ENCODE peak calls at places on chromosomes 2 and 18, in ten cellular contexts. One of them, this sample, is unnamed.

GRCh38 chr2:101516833-101517690 is 42.1 kb upstream of the RFX8 start:
- DNase-seq in neuronal stem cell: no peak
- DNase-seq in M059J: peak; percentile 96
- DNase-seq in cortex of kidney: no peak
- DNase-seq in fibroblast of mammary gland: peak; percentile 99
- DNase-seq in stimulated activated CD8-positive, alpha-beta memory T cell treated with anti-CD3 and anti-CD28 coated beads, Interleukin-4, amount 100 ng/mL, for 24 hours: no peak
- DNase-seq in central memory CD4-positive, alpha-beta T cell: no peak
- DNase-seq in glutamatergic neuron: no peak
- DNase-seq in GM12878: no peak
- DNase-seq in C1 segment of cervical spinal cord: no peak
- DNase-seq in this sample: no peak

GRCh38 chr2:237012021-237012420 is 73.7 kb upstream of the COPS8 start:
- DNase-seq in C1 segment of cervical spinal cord: no peak
- DNase-seq in central memory CD4-positive, alpha-beta T cell: no peak
- DNase-seq in neuronal stem cell: peak; percentile 51
- DNase-seq in fibroblast of mammary gland: no peak
- DNase-seq in cortex of kidney: no peak
- DNase-seq in glutamatergic neuron: no peak
- DNase-seq in M059J: no peak
- DNase-seq in GM12878: no peak
- DNase-seq in stimulated activated CD8-positive, alpha-beta memory T cell treated with anti-CD3 and anti-CD28 coated beads, Interleukin-4, amount 100 ng/mL, for 24 hours: no peak
- DNase-seq in this sample: no peak

GRCh38 chr18:64202229-64202835 is 53.4 kb upstream of the LINC00305 start:
- DNase-seq in M059J: no peak
- DNase-seq in fibroblast of mammary gland: no peak
- DNase-seq in central memory CD4-positive, alpha-beta T cell: no peak
- DNase-seq in GM12878: peak; percentile 12
- DNase-seq in cortex of kidney: no peak
- DNase-seq in neuronal stem cell: no peak
- DNase-seq in glutamatergic neuron: no peak
- DNase-seq in C1 segment of cervical spinal cord: no peak
- DNase-seq in stimulated activated CD8-positive, alpha-beta memory T cell treated with anti-CD3 and anti-CD28 coated beads, Interleukin-4, amount 100 ng/mL, for 24 hours: no peak
- DNase-seq in this sample: no peak

GRCh38 chr2:88865801-88866353 is 174.4 kb downstream of the RPIA start:
- DNase-seq in C1 segment of cervical spinal cord: no peak
- DNase-seq in central memory CD4-positive, alpha-beta T cell: no peak
- DNase-seq in neuronal stem cell: no peak
- DNase-seq in stimulated activated CD8-positive, alpha-beta memory T cell treated with anti-CD3 and anti-CD28 coated beads, Interleukin-4, amount 100 ng/mL, for 24 hours: no peak
- DNase-seq in M059J: no peak
- DNase-seq in GM12878: no peak
- DNase-seq in fibroblast of mammary gland: no peak
- DNase-seq in glutamatergic neuron: no peak
- DNase-seq in cortex of kidney: no peak
- DNase-seq in this sample: no peak

GRCh38 chr2:144519934-144520717 is at the start of gene ZEB2:
- DNase-seq in GM12878: no peak
- DNase-seq in neuronal stem cell: peak; percentile 73
- DNase-seq in central memory CD4-positive, alpha-beta T cell: no peak
- DNase-seq in C1 segment of cervical spinal cord: no peak
- DNase-seq in stimulated activated CD8-positive, alpha-beta memory T cell treated with anti-CD3 and anti-CD28 coated beads, Interleukin-4, amount 100 ng/mL, for 24 hours: no peak
- DNase-seq in M059J: peak; percentile 85
- DNase-seq in cortex of kidney: no peak
- DNase-seq in fibroblast of mammary gland: peak; percentile 96
- DNase-seq in glutamatergic neuron: peak; percentile 57
- DNase-seq in this sample: no peak

GRCh38 chr18:58216071-58216471 is 172.0 kb downstream of the NEDD4L start:
- DNase-seq in C1 segment of cervical spinal cord: no peak
- DNase-seq in neuronal stem cell: no peak
- DNase-seq in M059J: peak; percentile 68
- DNase-seq in central memory CD4-positive, alpha-beta T cell: no peak
- DNase-seq in GM12878: no peak
- DNase-seq in glutamatergic neuron: no peak
- DNase-seq in stimulated activated CD8-positive, alpha-beta memory T cell treated with anti-CD3 and anti-CD28 coated beads, Interleukin-4, amount 100 ng/mL, for 24 hours: no peak
- DNase-seq in fibroblast of mammary gland: peak; percentile 78
- DNase-seq in cortex of kidney: no peak
- DNase-seq in this sample: no peak

GRCh38 chr2:231138699-231139098 is 13.9 kb upstream of the HTR2B start:
- DNase-seq in glutamatergic neuron: no peak
- DNase-seq in stimulated activated CD8-positive, alpha-beta memory T cell treated with anti-CD3 and anti-CD28 coated beads, Interleukin-4, amount 100 ng/mL, for 24 hours: no peak
- DNase-seq in neuronal stem cell: no peak
- DNase-seq in cortex of kidney: no peak
- DNase-seq in M059J: no peak
- DNase-seq in fibroblast of mammary gland: no peak
- DNase-seq in GM12878: no peak
- DNase-seq in C1 segment of cervical spinal cord: no peak
- DNase-seq in central memory CD4-positive, alpha-beta T cell: no peak
- DNase-seq in this sample: no peak

GRCh38 chr18:64097497-64097896 is 51.4 kb downstream of the LINC00305 start:
- DNase-seq in M059J: no peak
- DNase-seq in GM12878: no peak
- DNase-seq in central memory CD4-positive, alpha-beta T cell: no peak
- DNase-seq in fibroblast of mammary gland: peak; percentile 1
- DNase-seq in C1 segment of cervical spinal cord: no peak
- DNase-seq in glutamatergic neuron: no peak
- DNase-seq in cortex of kidney: no peak
- DNase-seq in stimulated activated CD8-positive, alpha-beta memory T cell treated with anti-CD3 and anti-CD28 coated beads, Interleukin-4, amount 100 ng/mL, for 24 hours: no peak
- DNase-seq in neuronal stem cell: no peak
- DNase-seq in this sample: no peak

GRCh38 chr18:709771-710170 is 2.7 kb downstream of the ENOSF1 start:
- DNase-seq in C1 segment of cervical spinal cord: no peak
- DNase-seq in fibroblast of mammary gland: no peak
- DNase-seq in glutamatergic neuron: no peak
- DNase-seq in neuronal stem cell: no peak
- DNase-seq in M059J: peak; percentile 80
- DNase-seq in GM12878: no peak
- DNase-seq in central memory CD4-positive, alpha-beta T cell: no peak
- DNase-seq in cortex of kidney: no peak
- DNase-seq in stimulated activated CD8-positive, alpha-beta memory T cell treated with anti-CD3 and anti-CD28 coated beads, Interleukin-4, amount 100 ng/mL, for 24 hours: no peak
- DNase-seq in this sample: no peak

GRCh38 chr2:42556351-42556890 is 12.0 kb upstream of the MTA3 start:
- DNase-seq in C1 segment of cervical spinal cord: no peak
- DNase-seq in central memory CD4-positive, alpha-beta T cell: no peak
- DNase-seq in fibroblast of mammary gland: no peak
- DNase-seq in M059J: no peak
- DNase-seq in glutamatergic neuron: peak; percentile 50
- DNase-seq in GM12878: no peak
- DNase-seq in cortex of kidney: no peak
- DNase-seq in stimulated activated CD8-positive, alpha-beta memory T cell treated with anti-CD3 and anti-CD28 coated beads, Interleukin-4, amount 100 ng/mL, for 24 hours: no peak
- DNase-seq in neuronal stem cell: no peak
- DNase-seq in this sample: no peak

GRCh38 chr2:195319112-195319460 is 337.9 kb upstream of the SLC39A10 start:
- DNase-seq in C1 segment of cervical spinal cord: no peak
- DNase-seq in M059J: peak; percentile 75
- DNase-seq in cortex of kidney: no peak
- DNase-seq in glutamatergic neuron: no peak
- DNase-seq in stimulated activated CD8-positive, alpha-beta memory T cell treated with anti-CD3 and anti-CD28 coated beads, Interleukin-4, amount 100 ng/mL, for 24 hours: no peak
- DNase-seq in neuronal stem cell: no peak
- DNase-seq in central memory CD4-positive, alpha-beta T cell: no peak
- DNase-seq in GM12878: no peak
- DNase-seq in fibroblast of mammary gland: peak; percentile 70
- DNase-seq in this sample: no peak

GRCh38 chr2:138009622-138010021 is 45.3 kb downstream of the HNMT start:
- DNase-seq in C1 segment of cervical spinal cord: no peak
- DNase-seq in glutamatergic neuron: no peak
- DNase-seq in neuronal stem cell: no peak
- DNase-seq in cortex of kidney: no peak
- DNase-seq in stimulated activated CD8-positive, alpha-beta memory T cell treated with anti-CD3 and anti-CD28 coated beads, Interleukin-4, amount 100 ng/mL, for 24 hours: no peak
- DNase-seq in central memory CD4-positive, alpha-beta T cell: no peak
- DNase-seq in M059J: no peak
- DNase-seq in fibroblast of mammary gland: no peak
- DNase-seq in GM12878: no peak
- DNase-seq in this sample: no peak

This sample was measured in activated T-helper 1 cell treated with anti-CD3 and anti-CD28 coated beads, Interleukin-12 subunit alpha, Interleukin-12 subunit beta, Interleukin-2, Interleukin-4 antibody, amounts not matched to agents 30 ng/mL and 10 ng/mL and 1 ng/mL, durations not matched to agents 14 hours and 24 hours and 36 hours.